ENCODE peak calls at places on chromosomes 4 and X, in eight cellular contexts. One of them, this sample, is unnamed.

GRCh38 chrX:33285550-33285949 is 74.2 kb upstream of the DMD start:
- DNase-seq in choroid plexus epithelial cell: no peak
- DNase-seq in cardiac fibroblast: no peak
- DNase-seq in AG04449: no peak
- DNase-seq in astrocyte of the cerebellum: no peak
- DNase-seq in tibial artery: no peak
- DNase-seq in PC-3: peak
- DNase-seq in IMR-90: no peak
- DNase-seq in this sample: no peak

GRCh38 chrX:152897216-152898144 is at the start of gene ZNF185:
- DNase-seq in IMR-90: no peak
- DNase-seq in astrocyte of the cerebellum: no peak
- DNase-seq in cardiac fibroblast: peak
- DNase-seq in AG04449: no peak
- DNase-seq in PC-3: peak
- DNase-seq in choroid plexus epithelial cell: peak
- DNase-seq in tibial artery: no peak
- DNase-seq in this sample: no peak

GRCh38 chr4:125432078-125432477 is 117.3 kb downstream of the FAT4 start:
- DNase-seq in cardiac fibroblast: peak
- DNase-seq in astrocyte of the cerebellum: no peak
- DNase-seq in tibial artery: no peak
- DNase-seq in PC-3: no peak
- DNase-seq in AG04449: no peak
- DNase-seq in choroid plexus epithelial cell: peak
- DNase-seq in IMR-90: peak
- DNase-seq in this sample: no peak

GRCh38 chr4:110902500-110902899 is 279.6 kb upstream of the PITX2 start:
- DNase-seq in PC-3: no peak
- DNase-seq in tibial artery: no peak
- DNase-seq in AG04449: peak
- DNase-seq in astrocyte of the cerebellum: no peak
- DNase-seq in IMR-90: peak
- DNase-seq in cardiac fibroblast: peak
- DNase-seq in choroid plexus epithelial cell: no peak
- DNase-seq in this sample: no peak

GRCh38 chrX:65587616-65588526 is 53.3 kb upstream of the LAS1L start:
- DNase-seq in cardiac fibroblast: peak
- DNase-seq in AG04449: no peak
- DNase-seq in PC-3: peak
- DNase-seq in astrocyte of the cerebellum: no peak
- DNase-seq in choroid plexus epithelial cell: peak
- DNase-seq in IMR-90: peak
- DNase-seq in tibial artery: peak
- DNase-seq in this sample: no peak

GRCh38 chr4:3290476-3290875 is 2.3 kb upstream of the RGS12 start:
- DNase-seq in tibial artery: no peak
- DNase-seq in choroid plexus epithelial cell: no peak
- DNase-seq in astrocyte of the cerebellum: no peak
- DNase-seq in AG04449: no peak
- DNase-seq in cardiac fibroblast: no peak
- DNase-seq in IMR-90: no peak
- DNase-seq in PC-3: no peak
- DNase-seq in this sample: no peak

GRCh38 chr4:132982151-132982550 is 166.9 kb upstream of the PCDH10 start:
- DNase-seq in choroid plexus epithelial cell: no peak
- DNase-seq in tibial artery: no peak
- DNase-seq in PC-3: no peak
- DNase-seq in IMR-90: no peak
- DNase-seq in AG04449: no peak
- DNase-seq in cardiac fibroblast: peak
- DNase-seq in astrocyte of the cerebellum: peak
- DNase-seq in this sample: no peak

GRCh38 chr4:164571593-164572385 is 182.1 kb upstream of the SMIM31 start:
- DNase-seq in AG04449: no peak
- DNase-seq in tibial artery: no peak
- DNase-seq in cardiac fibroblast: no peak
- DNase-seq in PC-3: peak
- DNase-seq in IMR-90: no peak
- DNase-seq in astrocyte of the cerebellum: peak
- DNase-seq in choroid plexus epithelial cell: peak
- DNase-seq in this sample: no peak

GRCh38 chr4:85701881-85702321 is 227.0 kb downstream of the ARHGAP24 start:
- DNase-seq in cardiac fibroblast: no peak
- DNase-seq in PC-3: no peak
- DNase-seq in IMR-90: no peak
- DNase-seq in tibial artery: no peak
- DNase-seq in AG04449: no peak
- DNase-seq in choroid plexus epithelial cell: no peak
- DNase-seq in astrocyte of the cerebellum: no peak
- DNase-seq in this sample: peak

GRCh38 chrX:13254870-13255269 is 65.0 kb downstream of the ATXN3L start:
- DNase-seq in astrocyte of the cerebellum: no peak
- DNase-seq in choroid plexus epithelial cell: no peak
- DNase-seq in IMR-90: no peak
- DNase-seq in tibial artery: no peak
- DNase-seq in AG04449: no peak
- DNase-seq in PC-3: no peak
- DNase-seq in cardiac fibroblast: no peak
- DNase-seq in this sample: peak

GRCh38 chrX:154446430-154446829 is 2.5 kb downstream of the FAM50A start:
- DNase-seq in astrocyte of the cerebellum: no peak
- DNase-seq in tibial artery: no peak
- DNase-seq in PC-3: no peak
- DNase-seq in AG04449: no peak
- DNase-seq in cardiac fibroblast: no peak
- DNase-seq in IMR-90: no peak
- DNase-seq in choroid plexus epithelial cell: no peak
- DNase-seq in this sample: no peak

GRCh38 chr4:7499661-7500060 is 64.9 kb upstream of the PSAPL1 start:
- DNase-seq in choroid plexus epithelial cell: no peak
- DNase-seq in PC-3: no peak
- DNase-seq in tibial artery: no peak
- DNase-seq in AG04449: no peak
- DNase-seq in astrocyte of the cerebellum: no peak
- DNase-seq in cardiac fibroblast: no peak
- DNase-seq in IMR-90: no peak
- DNase-seq in this sample: no peak

GRCh38 chr4:1445716-1446445 is 39.6 kb upstream of the NKX1-1 start:
- DNase-seq in choroid plexus epithelial cell: no peak
- DNase-seq in astrocyte of the cerebellum: no peak
- DNase-seq in tibial artery: no peak
- DNase-seq in cardiac fibroblast: no peak
- DNase-seq in AG04449: no peak
- DNase-seq in PC-3: no peak
- DNase-seq in IMR-90: no peak
- DNase-seq in this sample: no peak

GRCh38 chrX:100410083-100410590 is at the start of gene PCDH19:
- DNase-seq in tibial artery: no peak
- DNase-seq in cardiac fibroblast: peak
- DNase-seq in PC-3: peak
- DNase-seq in astrocyte of the cerebellum: peak
- DNase-seq in AG04449: no peak
- DNase-seq in IMR-90: peak
- DNase-seq in choroid plexus epithelial cell: peak
- DNase-seq in this sample: peak
- H3K4me3 ChIP-seq in tibial artery: peak
- H3K4me3 ChIP-seq in cardiac fibroblast: peak
- H3K4me3 ChIP-seq in PC-3: peak
- H3K4me3 ChIP-seq in astrocyte of the cerebellum: peak
- H3K4me3 ChIP-seq in AG04449: peak
- H3K4me3 ChIP-seq in IMR-90: peak
- H3K4me3 ChIP-seq in choroid plexus epithelial cell: peak
- H3K4me3 ChIP-seq in this sample: no peak

DNA sequence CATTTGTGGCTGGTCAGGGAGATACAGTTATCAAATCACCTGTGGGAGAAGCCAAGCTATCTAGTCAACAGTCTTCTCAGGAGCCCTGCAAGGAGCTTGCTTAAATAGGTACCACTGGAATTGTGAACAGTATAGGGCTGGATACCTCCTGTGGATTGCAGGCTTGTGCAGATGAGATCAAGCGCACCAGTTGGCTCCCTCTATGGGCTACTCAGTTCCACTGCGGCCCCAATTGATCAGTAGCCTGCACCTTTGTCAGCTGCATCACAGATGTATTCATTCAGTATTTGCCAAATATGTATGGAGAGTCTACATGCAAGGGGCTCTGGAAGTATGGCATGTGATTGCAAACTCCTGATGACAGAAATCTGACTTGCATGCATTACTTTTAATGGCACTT is 28.6 kb downstream of the TEX13A start:
- DNase-seq in tibial artery: no peak
- DNase-seq in AG04449: no peak
- DNase-seq in cardiac fibroblast: peak
- DNase-seq in astrocyte of the cerebellum: peak
- DNase-seq in choroid plexus epithelial cell: peak
- DNase-seq in PC-3: peak
- DNase-seq in IMR-90: no peak
- DNase-seq in this sample: peak
- TF ChIP-seq CTCF in tibial artery: no peak
- TF ChIP-seq CTCF in AG04449: peak
- TF ChIP-seq CTCF in cardiac fibroblast: peak
- TF ChIP-seq CTCF in astrocyte of the cerebellum: peak
- TF ChIP-seq CTCF in choroid plexus epithelial cell: peak
- TF ChIP-seq CTCF in PC-3: peak
- TF ChIP-seq CTCF in IMR-90: no peak
- TF ChIP-seq CTCF in this sample: no peak

GRCh38 chr4:20087512-20087911 is 164.2 kb upstream of the SLIT2 start:
- DNase-seq in tibial artery: no peak
- DNase-seq in IMR-90: no peak
- DNase-seq in AG04449: no peak
- DNase-seq in astrocyte of the cerebellum: no peak
- DNase-seq in choroid plexus epithelial cell: no peak
- DNase-seq in cardiac fibroblast: no peak
- DNase-seq in PC-3: no peak
- DNase-seq in this sample: no peak

GRCh38 chr4:20085653-20086052 is 166.1 kb upstream of the SLIT2 start:
- DNase-seq in cardiac fibroblast: no peak
- DNase-seq in IMR-90: no peak
- DNase-seq in AG04449: no peak
- DNase-seq in astrocyte of the cerebellum: no peak
- DNase-seq in choroid plexus epithelial cell: no peak
- DNase-seq in PC-3: no peak
- DNase-seq in tibial artery: no peak
- DNase-seq in this sample: no peak

GRCh38 chr4:20086768-20087167 is 164.9 kb upstream of the SLIT2 start:
- DNase-seq in cardiac fibroblast: no peak
- DNase-seq in AG04449: no peak
- DNase-seq in astrocyte of the cerebellum: no peak
- DNase-seq in PC-3: no peak
- DNase-seq in choroid plexus epithelial cell: no peak
- DNase-seq in IMR-90: no peak
- DNase-seq in tibial artery: no peak
- DNase-seq in this sample: no peak

GRCh38 chr4:20085156-20085555 is 166.5 kb upstream of the SLIT2 start:
- DNase-seq in choroid plexus epithelial cell: no peak
- DNase-seq in tibial artery: no peak
- DNase-seq in PC-3: no peak
- DNase-seq in cardiac fibroblast: no peak
- DNase-seq in IMR-90: no peak
- DNase-seq in astrocyte of the cerebellum: no peak
- DNase-seq in AG04449: no peak
- DNase-seq in this sample: no peak

DNA sequence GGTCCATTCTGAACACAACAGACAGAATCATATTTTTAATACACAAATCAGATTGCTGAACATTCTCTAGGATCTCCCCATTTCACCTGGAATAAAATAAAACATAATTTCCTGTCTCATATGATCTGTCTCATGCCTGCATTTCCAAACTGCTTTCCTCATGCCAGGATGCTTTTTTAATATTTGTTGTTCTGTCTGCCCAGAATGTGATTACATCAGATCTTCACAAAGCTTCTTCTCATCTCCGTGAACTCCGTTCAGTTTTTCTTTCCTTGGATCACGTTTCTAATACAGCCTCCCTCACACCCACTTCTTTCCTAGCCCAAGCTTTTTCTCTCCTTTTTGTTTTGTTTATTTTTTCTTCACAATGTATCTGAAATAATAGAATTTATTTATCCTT is 165.6 kb upstream of the SLIT2 start:
- DNase-seq in PC-3: no peak
- DNase-seq in choroid plexus epithelial cell: no peak
- DNase-seq in astrocyte of the cerebellum: no peak
- DNase-seq in cardiac fibroblast: no peak
- DNase-seq in AG04449: no peak
- DNase-seq in IMR-90: no peak
- DNase-seq in tibial artery: no peak
- DNase-seq in this sample: no peak
- H3K4me3 ChIP-seq in PC-3: no peak
- H3K4me3 ChIP-seq in choroid plexus epithelial cell: no peak
- H3K4me3 ChIP-seq in astrocyte of the cerebellum: no peak
- H3K4me3 ChIP-seq in cardiac fibroblast: no peak
- H3K4me3 ChIP-seq in AG04449: no peak
- H3K4me3 ChIP-seq in IMR-90: no peak
- H3K4me3 ChIP-seq in tibial artery: no peak
- H3K4me3 ChIP-seq in this sample: no peak

GRCh38 chrX:11444052-11444451 is 150.8 kb downstream of the AMELX start:
- DNase-seq in choroid plexus epithelial cell: no peak
- DNase-seq in AG04449: no peak
- DNase-seq in cardiac fibroblast: no peak
- DNase-seq in PC-3: no peak
- DNase-seq in IMR-90: no peak
- DNase-seq in tibial artery: no peak
- DNase-seq in astrocyte of the cerebellum: no peak
- DNase-seq in this sample: no peak

GRCh38 chrX:11447418-11447817 is 154.2 kb downstream of the AMELX start:
- DNase-seq in IMR-90: peak
- DNase-seq in astrocyte of the cerebellum: no peak
- DNase-seq in tibial artery: no peak
- DNase-seq in cardiac fibroblast: peak
- DNase-seq in AG04449: no peak
- DNase-seq in PC-3: no peak
- DNase-seq in choroid plexus epithelial cell: peak
- DNase-seq in this sample: no peak

GRCh38 chrX:11446951-11447350 is 153.7 kb downstream of the AMELX start:
- DNase-seq in tibial artery: no peak
- DNase-seq in cardiac fibroblast: no peak
- DNase-seq in AG04449: no peak
- DNase-seq in IMR-90: peak
- DNase-seq in astrocyte of the cerebellum: no peak
- DNase-seq in PC-3: no peak
- DNase-seq in choroid plexus epithelial cell: no peak
- DNase-seq in this sample: no peak

GRCh38 chrX:11446331-11446730 is 153.1 kb downstream of the AMELX start:
- DNase-seq in cardiac fibroblast: peak
- DNase-seq in PC-3: no peak
- DNase-seq in IMR-90: peak
- DNase-seq in AG04449: no peak
- DNase-seq in choroid plexus epithelial cell: peak
- DNase-seq in astrocyte of the cerebellum: peak
- DNase-seq in tibial artery: no peak
- DNase-seq in this sample: no peak

DNA sequence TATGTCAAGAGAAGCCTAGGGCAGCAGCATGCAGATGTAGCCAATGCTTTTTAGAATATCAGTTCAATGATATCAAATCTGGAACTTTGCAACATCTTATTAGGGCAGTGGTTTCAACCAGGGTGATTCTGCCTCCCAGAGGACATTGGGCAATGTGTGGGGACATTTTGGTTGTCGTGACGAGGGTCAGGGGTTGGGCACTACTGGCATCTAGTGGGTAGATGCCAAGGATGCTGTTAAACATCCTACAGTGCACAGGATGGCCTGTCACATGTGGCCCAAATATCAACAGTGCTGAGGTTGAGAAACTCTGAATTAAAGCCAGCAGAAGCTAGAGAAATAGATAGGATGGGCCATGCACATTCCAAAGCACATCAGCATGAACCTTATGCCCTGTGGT is 152.3 kb downstream of the AMELX start:
- DNase-seq in cardiac fibroblast: no peak
- DNase-seq in tibial artery: no peak
- DNase-seq in PC-3: peak
- DNase-seq in choroid plexus epithelial cell: no peak
- DNase-seq in IMR-90: no peak
- DNase-seq in astrocyte of the cerebellum: no peak
- DNase-seq in AG04449: no peak
- DNase-seq in this sample: no peak
- TF ChIP-seq CTCF in cardiac fibroblast: no peak
- TF ChIP-seq CTCF in tibial artery: no peak
- TF ChIP-seq CTCF in PC-3: peak
- TF ChIP-seq CTCF in choroid plexus epithelial cell: no peak
- TF ChIP-seq CTCF in IMR-90: no peak
- TF ChIP-seq CTCF in astrocyte of the cerebellum: no peak
- TF ChIP-seq CTCF in AG04449: no peak
- TF ChIP-seq CTCF in this sample: no peak